ENCODE peak calls at places on chromosomes 7 and 10, in seven cellular contexts. One of them, this sample, is unnamed.

GRCh38 chr10:129964611-129965417 is 740 bp upstream of the EBF3 start:
- DNase-seq in stomach: no peak
- DNase-seq in fibroblast of mammary gland: no peak
- DNase-seq in CD8-positive, alpha-beta T cell: no peak
- DNase-seq in astrocyte of the spinal cord: no peak
- DNase-seq in GM23338: no peak
- DNase-seq in cardiac muscle cell: peak
- DNase-seq in this sample: no peak

GRCh38 chr10:51867956-51868355 is 168.6 kb upstream of the CSTF2T start:
- DNase-seq in GM23338: no peak
- DNase-seq in cardiac muscle cell: no peak
- DNase-seq in CD8-positive, alpha-beta T cell: no peak
- DNase-seq in astrocyte of the spinal cord: peak
- DNase-seq in fibroblast of mammary gland: peak
- DNase-seq in stomach: no peak
- DNase-seq in this sample: peak

GRCh38 chr10:22363305-22363704 is 18.0 kb downstream of the SPAG6 start:
- DNase-seq in GM23338: no peak
- DNase-seq in cardiac muscle cell: no peak
- DNase-seq in stomach: no peak
- DNase-seq in CD8-positive, alpha-beta T cell: no peak
- DNase-seq in astrocyte of the spinal cord: no peak
- DNase-seq in fibroblast of mammary gland: no peak
- DNase-seq in this sample: no peak

GRCh38 chr7:80827238-80827633 is 91.6 kb downstream of the SEMA3C start:
- DNase-seq in CD8-positive, alpha-beta T cell: no peak
- DNase-seq in GM23338: no peak
- DNase-seq in astrocyte of the spinal cord: no peak
- DNase-seq in fibroblast of mammary gland: peak
- DNase-seq in stomach: no peak
- DNase-seq in cardiac muscle cell: no peak
- DNase-seq in this sample: peak

GRCh38 chr10:61899045-61899444 is 2.5 kb upstream of the ARID5B start:
- DNase-seq in cardiac muscle cell: no peak
- DNase-seq in fibroblast of mammary gland: peak
- DNase-seq in GM23338: no peak
- DNase-seq in astrocyte of the spinal cord: peak
- DNase-seq in CD8-positive, alpha-beta T cell: no peak
- DNase-seq in stomach: no peak
- DNase-seq in this sample: peak

GRCh38 chr10:124995605-124996004 is 53.7 kb downstream of the ZRANB1 start:
- DNase-seq in fibroblast of mammary gland: no peak
- DNase-seq in GM23338: no peak
- DNase-seq in astrocyte of the spinal cord: no peak
- DNase-seq in stomach: no peak
- DNase-seq in cardiac muscle cell: no peak
- DNase-seq in CD8-positive, alpha-beta T cell: no peak
- DNase-seq in this sample: no peak

GRCh38 chr7:54960517-54960916 is 58.3 kb upstream of the EGFR start:
- DNase-seq in GM23338: no peak
- DNase-seq in fibroblast of mammary gland: peak
- DNase-seq in cardiac muscle cell: no peak
- DNase-seq in astrocyte of the spinal cord: peak
- DNase-seq in CD8-positive, alpha-beta T cell: no peak
- DNase-seq in stomach: no peak
- DNase-seq in this sample: peak

GRCh38 chr7:28299556-28299955 is 112.8 kb upstream of the CREB5 start:
- DNase-seq in astrocyte of the spinal cord: no peak
- DNase-seq in fibroblast of mammary gland: no peak
- DNase-seq in CD8-positive, alpha-beta T cell: no peak
- DNase-seq in stomach: no peak
- DNase-seq in GM23338: no peak
- DNase-seq in cardiac muscle cell: no peak
- DNase-seq in this sample: no peak

GRCh38 chr7:133904766-133905165 is 222.4 kb upstream of the LRGUK start:
- DNase-seq in CD8-positive, alpha-beta T cell: no peak
- DNase-seq in GM23338: no peak
- DNase-seq in cardiac muscle cell: no peak
- DNase-seq in stomach: no peak
- DNase-seq in astrocyte of the spinal cord: no peak
- DNase-seq in fibroblast of mammary gland: no peak
- DNase-seq in this sample: no peak

GRCh38 chr7:2626498-2627117 is 5.2 kb upstream of the TTYH3 start:
- DNase-seq in CD8-positive, alpha-beta T cell: no peak
- DNase-seq in astrocyte of the spinal cord: peak
- DNase-seq in stomach: no peak
- DNase-seq in fibroblast of mammary gland: peak
- DNase-seq in cardiac muscle cell: no peak
- DNase-seq in GM23338: no peak
- DNase-seq in this sample: no peak

GRCh38 chr10:110355922-110356627 is 51.4 kb upstream of the SMNDC1 start:
- DNase-seq in fibroblast of mammary gland: no peak
- DNase-seq in stomach: no peak
- DNase-seq in GM23338: no peak
- DNase-seq in astrocyte of the spinal cord: no peak
- DNase-seq in CD8-positive, alpha-beta T cell: no peak
- DNase-seq in cardiac muscle cell: no peak
- DNase-seq in this sample: no peak

GRCh38 chr7:51006483-51007235 is 224.0 kb upstream of the GRB10 start:
- DNase-seq in fibroblast of mammary gland: no peak
- DNase-seq in stomach: no peak
- DNase-seq in GM23338: peak
- DNase-seq in CD8-positive, alpha-beta T cell: no peak
- DNase-seq in cardiac muscle cell: no peak
- DNase-seq in astrocyte of the spinal cord: no peak
- DNase-seq in this sample: no peak
- TF ChIP-seq CTCF in fibroblast of mammary gland: no peak
- TF ChIP-seq CTCF in stomach: no peak
- TF ChIP-seq CTCF in GM23338: peak
- TF ChIP-seq CTCF in CD8-positive, alpha-beta T cell: no peak
- TF ChIP-seq CTCF in cardiac muscle cell: no peak
- TF ChIP-seq CTCF in astrocyte of the spinal cord: no peak
- TF ChIP-seq CTCF in this sample: no peak

GRCh38 chr10:119669975-119670640 is 18.9 kb downstream of the BAG3 start:
- DNase-seq in CD8-positive, alpha-beta T cell: no peak
- DNase-seq in GM23338: no peak
- DNase-seq in stomach: no peak
- DNase-seq in fibroblast of mammary gland: no peak
- DNase-seq in cardiac muscle cell: no peak
- DNase-seq in astrocyte of the spinal cord: no peak
- DNase-seq in this sample: no peak
- H3K4me3 ChIP-seq in CD8-positive, alpha-beta T cell: no peak
- H3K4me3 ChIP-seq in GM23338: no peak
- H3K4me3 ChIP-seq in stomach: no peak
- H3K4me3 ChIP-seq in fibroblast of mammary gland: no peak
- H3K4me3 ChIP-seq in cardiac muscle cell: no peak
- H3K4me3 ChIP-seq in astrocyte of the spinal cord: no peak
- H3K4me3 ChIP-seq in this sample: no peak

GRCh38 chr10:3932597-3933380 is 147.8 kb upstream of the KLF6 start:
- DNase-seq in astrocyte of the spinal cord: no peak
- DNase-seq in GM23338: no peak
- DNase-seq in stomach: no peak
- DNase-seq in fibroblast of mammary gland: no peak
- DNase-seq in CD8-positive, alpha-beta T cell: no peak
- DNase-seq in cardiac muscle cell: no peak
- DNase-seq in this sample: no peak

GRCh38 chr10:3936422-3937040 is 151.5 kb upstream of the KLF6 start:
- DNase-seq in GM23338: no peak
- DNase-seq in CD8-positive, alpha-beta T cell: no peak
- DNase-seq in stomach: no peak
- DNase-seq in cardiac muscle cell: no peak
- DNase-seq in astrocyte of the spinal cord: no peak
- DNase-seq in fibroblast of mammary gland: no peak
- DNase-seq in this sample: no peak

GRCh38 chr10:3933733-3934132 is 148.7 kb upstream of the KLF6 start:
- DNase-seq in GM23338: no peak
- DNase-seq in fibroblast of mammary gland: no peak
- DNase-seq in CD8-positive, alpha-beta T cell: no peak
- DNase-seq in cardiac muscle cell: no peak
- DNase-seq in stomach: no peak
- DNase-seq in astrocyte of the spinal cord: no peak
- DNase-seq in this sample: no peak

GRCh38 chr10:3935933-3936359 is 150.9 kb upstream of the KLF6 start:
- DNase-seq in cardiac muscle cell: no peak
- DNase-seq in astrocyte of the spinal cord: peak
- DNase-seq in CD8-positive, alpha-beta T cell: no peak
- DNase-seq in GM23338: no peak
- DNase-seq in stomach: peak
- DNase-seq in fibroblast of mammary gland: no peak
- DNase-seq in this sample: peak

DNA sequence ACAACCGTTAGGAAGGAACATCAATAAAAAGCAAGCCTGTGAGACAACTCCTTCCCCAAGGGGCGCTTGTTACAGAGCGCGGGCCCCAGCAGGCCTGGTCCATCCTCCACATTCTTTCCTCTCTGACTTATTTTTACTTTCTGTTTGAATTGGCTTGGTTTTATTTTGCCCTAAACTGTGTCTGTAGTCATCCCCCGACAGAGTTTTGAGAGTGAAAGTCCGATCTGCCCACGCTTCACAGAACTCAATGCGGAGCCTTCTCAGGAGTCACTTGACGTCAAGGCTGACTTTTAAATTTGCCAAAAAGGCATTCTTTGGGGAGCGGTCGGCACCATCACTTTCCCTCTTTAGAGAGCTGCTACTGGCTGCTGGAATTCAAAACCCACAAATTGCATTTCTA is 150.1 kb upstream of the KLF6 start:
- DNase-seq in astrocyte of the spinal cord: peak
- DNase-seq in fibroblast of mammary gland: peak
- DNase-seq in GM23338: no peak
- DNase-seq in stomach: no peak
- DNase-seq in cardiac muscle cell: no peak
- DNase-seq in CD8-positive, alpha-beta T cell: no peak
- DNase-seq in this sample: peak
- TF ChIP-seq CTCF in astrocyte of the spinal cord: peak
- TF ChIP-seq CTCF in fibroblast of mammary gland: peak
- TF ChIP-seq CTCF in GM23338: no peak
- TF ChIP-seq CTCF in stomach: no peak
- TF ChIP-seq CTCF in cardiac muscle cell: peak
- TF ChIP-seq CTCF in CD8-positive, alpha-beta T cell: no peak
- TF ChIP-seq CTCF in this sample: peak

GRCh38 chr7:79820387-79820786 is 314.2 kb upstream of the GNAI1 start:
- DNase-seq in astrocyte of the spinal cord: peak
- DNase-seq in fibroblast of mammary gland: peak
- DNase-seq in stomach: no peak
- DNase-seq in GM23338: peak
- DNase-seq in CD8-positive, alpha-beta T cell: no peak
- DNase-seq in cardiac muscle cell: peak
- DNase-seq in this sample: peak

GRCh38 chr7:79823246-79823951 is 311.2 kb upstream of the GNAI1 start:
- DNase-seq in cardiac muscle cell: no peak
- DNase-seq in astrocyte of the spinal cord: no peak
- DNase-seq in stomach: no peak
- DNase-seq in CD8-positive, alpha-beta T cell: no peak
- DNase-seq in fibroblast of mammary gland: peak
- DNase-seq in GM23338: no peak
- DNase-seq in this sample: peak

DNA sequence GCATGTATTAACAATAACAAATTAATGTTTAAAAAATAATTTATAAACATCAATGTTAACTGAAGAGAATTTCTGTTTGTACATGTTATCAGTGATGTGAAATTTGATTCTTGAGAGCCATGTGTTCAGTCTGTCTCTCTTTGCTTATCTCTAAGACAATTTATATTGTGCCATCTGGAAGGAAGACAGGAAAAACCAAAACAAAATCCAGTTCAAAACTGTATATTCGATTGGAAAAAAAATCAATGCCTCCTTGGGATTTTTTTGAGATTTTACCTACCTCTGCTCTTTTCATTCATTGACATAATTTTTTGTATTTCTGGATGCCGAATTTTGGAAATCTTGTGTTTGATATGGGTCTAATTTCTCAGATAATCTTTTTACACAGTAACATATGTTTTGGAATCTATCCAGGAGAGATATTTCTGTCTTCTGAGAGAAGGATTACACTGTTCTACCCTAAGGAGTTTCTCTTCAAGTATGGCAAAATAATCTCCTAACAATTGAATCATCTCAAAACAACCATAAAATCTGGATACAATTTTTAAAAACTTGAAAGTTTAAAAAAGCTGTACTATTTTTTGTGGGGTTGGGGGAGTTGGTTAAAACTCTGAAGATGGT is 311.9 kb upstream of the GNAI1 start:
- DNase-seq in stomach: no peak
- DNase-seq in astrocyte of the spinal cord: no peak
- DNase-seq in CD8-positive, alpha-beta T cell: no peak
- DNase-seq in fibroblast of mammary gland: no peak
- DNase-seq in GM23338: no peak
- DNase-seq in cardiac muscle cell: no peak
- DNase-seq in this sample: no peak
- H3K4me3 ChIP-seq in stomach: no peak
- H3K4me3 ChIP-seq in astrocyte of the spinal cord: no peak
- H3K4me3 ChIP-seq in CD8-positive, alpha-beta T cell: no peak
- H3K4me3 ChIP-seq in fibroblast of mammary gland: no peak
- H3K4me3 ChIP-seq in GM23338: no peak
- H3K4me3 ChIP-seq in cardiac muscle cell: no peak
- H3K4me3 ChIP-seq in this sample: no peak

DNA sequence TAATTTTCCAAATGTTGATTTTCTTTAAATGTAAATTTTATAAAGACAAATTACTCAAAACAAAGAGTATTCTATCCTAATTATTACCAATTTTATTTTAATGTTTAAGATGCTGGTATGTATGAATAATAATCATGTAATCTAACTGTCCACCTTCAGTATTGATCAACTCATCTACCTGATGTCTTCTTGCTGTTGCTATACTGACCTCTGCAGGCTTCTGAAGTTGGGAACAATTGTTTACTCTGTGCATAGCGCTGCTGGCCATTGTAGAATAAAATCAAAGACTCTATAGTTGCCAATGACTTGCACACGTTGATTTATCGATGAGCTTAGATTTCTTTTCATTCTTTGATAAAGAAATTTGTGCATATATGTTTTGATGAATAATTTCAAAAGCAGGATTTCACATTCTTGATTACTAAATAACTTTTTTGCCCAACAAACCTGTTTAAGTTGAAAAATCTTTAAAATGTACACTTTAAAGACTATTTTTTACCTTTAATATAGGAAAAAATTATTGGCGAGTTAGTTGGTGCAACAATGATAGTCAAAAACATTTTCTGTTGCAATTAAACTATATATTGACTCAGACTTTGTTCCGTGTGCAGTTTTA is 282.3 kb downstream of the TFEC start:
- DNase-seq in GM23338: peak
- DNase-seq in CD8-positive, alpha-beta T cell: no peak
- DNase-seq in cardiac muscle cell: no peak
- DNase-seq in fibroblast of mammary gland: peak
- DNase-seq in stomach: no peak
- DNase-seq in astrocyte of the spinal cord: peak
- DNase-seq in this sample: peak
- TF ChIP-seq CTCF in GM23338: peak
- TF ChIP-seq CTCF in CD8-positive, alpha-beta T cell: no peak
- TF ChIP-seq CTCF in cardiac muscle cell: peak
- TF ChIP-seq CTCF in fibroblast of mammary gland: peak
- TF ChIP-seq CTCF in stomach: no peak
- TF ChIP-seq CTCF in astrocyte of the spinal cord: peak
- TF ChIP-seq CTCF in this sample: peak

This sample was measured in choroid plexus epithelial cell.